ENCODE peak calls at places on chromosomes 4 and X, in ten cellular contexts. M, Q, Y, J, E, T, A, F, R and D are unnamed samples.
A peak's percentile ranks its signal among the peaks of the same experiment; 100 is the strongest.

GRCh38 chr4:16581117-16581516 is 317.3 kb downstream of the LDB2 start:
- DNase-seq in Y (no peak), F (no peak), T (no peak), M (no peak), R (no peak), E (no peak), J (no peak), Q (no peak), A (no peak), D (no peak)

GRCh38 chr4:137156054-137156453 is 376.2 kb downstream of the PCDH18 start:
- DNase-seq in J (peak; percentile 70), T (no peak), R (peak; percentile 27), Q (peak; percentile 74), A (no peak), F (no peak), E (no peak), Y (no peak), M (no peak), D (peak; percentile 86)

GRCh38 chr4:157804169-157804543 is 368.7 kb downstream of the GASK1B start:
- DNase-seq in Y (no peak), M (no peak), F (no peak), A (no peak), R (no peak), E (no peak), J (no peak), Q (no peak), T (no peak), D (no peak)

GRCh38 chrX:153585827-153586226 is 13.1 kb downstream of the CCNQ start:
- DNase-seq in F (no peak), E (no peak), Y (no peak), T (no peak), J (no peak), Q (no peak), M (no peak), R (no peak), A (no peak), D (no peak)

GRCh38 chr4:82515705-82516104 is 46.1 kb downstream of the TMEM150C start:
- DNase-seq in E (no peak), R (no peak), Y (no peak), A (no peak), M (no peak), Q (peak; percentile 45), T (no peak), J (peak; percentile 78), F (no peak), D (peak; percentile 21)

GRCh38 chr4:42074294-42074693 is 78.2 kb downstream of the BEND4 start:
- DNase-seq in A (no peak), E (no peak), F (no peak), R (no peak), Y (no peak), Q (no peak), J (no peak), T (no peak), M (no peak), D (no peak)

GRCh38 chr4:126595643-126596042 is 1037.1 kb upstream of the INTU start:
- DNase-seq in A (no peak), E (no peak), M (no peak), F (no peak), Y (no peak), T (no peak), Q (no peak), R (no peak), J (no peak), D (no peak)

GRCh38 chrX:43655961-43656494 is at the start of gene MAOA:
- DNase-seq in F (no peak), A (peak; percentile 92), E (peak; percentile 59), Q (peak; percentile 71), R (no peak), Y (peak; percentile 82), M (no peak), J (peak; percentile 61), T (peak; percentile 84), D (peak; percentile 75)

GRCh38 chr4:80017125-80017854 is 55.7 kb downstream of the ANTXR2 start:
- DNase-seq in R (peak; percentile 53), J (no peak), E (peak; percentile 9), Y (no peak), F (no peak), M (no peak), A (no peak), Q (peak; percentile 82), T (no peak), D (peak; percentile 80)

GRCh38 chrX:34578237-34578636 is 78.8 kb downstream of the TMEM47 start:
- DNase-seq in M (no peak), Y (no peak), R (peak; percentile 53), E (peak; percentile 28), A (no peak), J (peak; percentile 37), F (no peak), T (no peak), Q (peak; percentile 68), D (peak; percentile 41)

GRCh38 chr4:180041576-180041975 is 2201.6 kb upstream of the TENM3 start:
- DNase-seq in M (no peak), R (no peak), J (no peak), Q (no peak), Y (no peak), F (no peak), T (no peak), A (no peak), E (no peak), D (no peak)

GRCh38 chr4:6885953-6886557 is 23.6 kb upstream of the TBC1D14 start:
- DNase-seq in R (peak; percentile 75), Y (peak; percentile 75), T (peak; percentile 57), Q (peak; percentile 49), E (peak; percentile 56), F (no peak), J (no peak), M (no peak), A (peak; percentile 83), D (peak; percentile 69)

GRCh38 chr4:1873291-1873690 is 2.1 kb downstream of the NSD2 start:
- DNase-seq in J (no peak), Q (no peak), M (no peak), A (no peak), T (no peak), E (no peak), Y (no peak), R (peak; percentile 48), F (no peak), D (no peak)

GRCh38 chrX:138711399-138712347 is at the start of gene FGF13:
- DNase-seq in F (no peak), T (peak; percentile 30), A (peak; percentile 20), M (no peak), E (no peak), Y (no peak), J (no peak), R (no peak), Q (peak; percentile 1), D (peak; percentile 6)

GRCh38 chr4:54232151-54232688 is 3.1 kb downstream of the PDGFRA start:
- DNase-seq in Y (no peak), E (no peak), J (no peak), F (no peak), R (no peak), Q (peak; percentile 32), T (no peak), A (no peak), M (no peak), D (peak; percentile 59)

GRCh38 chrX:24965400-24965799 is 50.4 kb downstream of the ARX start:
- DNase-seq in Y (no peak), T (no peak), M (no peak), A (no peak), R (no peak), E (no peak), Q (no peak), F (no peak), J (no peak), D (no peak)

GRCh38 chrX:16838202-16839066 is 31.7 kb downstream of the RBBP7 start:
- DNase-seq in F (no peak), Y (peak; percentile 47), E (no peak), T (no peak), Q (peak; percentile 87), A (no peak), J (peak; percentile 83), M (no peak), R (no peak), D (peak; percentile 72)

GRCh38 chr4:169971456-169972015 is 54.7 kb downstream of the MFAP3L start:
- DNase-seq in Q (no peak), R (no peak), F (no peak), E (no peak), Y (no peak), J (no peak), A (no peak), M (no peak), T (no peak), D (no peak)

GRCh38 chrX:120768254-120768653 is 107.4 kb downstream of the CT47B1 start:
- DNase-seq in F (no peak), Q (peak; percentile 19), A (no peak), R (no peak), Y (no peak), T (no peak), M (no peak), J (no peak), E (no peak), D (no peak)

GRCh38 chr4:156815717-156816319 is 155.8 kb downstream of the PDGFC start:
- DNase-seq in A (no peak), J (no peak), E (no peak), Q (no peak), T (no peak), R (no peak), M (no peak), F (no peak), Y (no peak), D (no peak)

GRCh38 chr4:107035711-107036601 is at the start of gene DKK2:
- DNase-seq in R (no peak), F (no peak), Q (no peak), T (peak; percentile 28), M (no peak), A (peak; percentile 46), J (no peak), E (no peak), Y (peak; percentile 15), D (peak; percentile 51)

GRCh38 chrX:135740683-135741149 is 27.3 kb downstream of the CT45A3 start:
- DNase-seq in Q (no peak), E (no peak), R (peak; percentile 38), Y (peak; percentile 22), J (no peak), A (no peak), T (no peak), M (no peak), F (peak; percentile 27), D (no peak)

GRCh38 chrX:120450163-120450562 is 18.9 kb downstream of the LAMP2 start:
- DNase-seq in F (no peak), T (no peak), R (peak; percentile 15), Y (no peak), J (no peak), A (no peak), E (peak; percentile 41), M (no peak), Q (peak; percentile 19), D (no peak)

GRCh38 chr4:15691346-15692140 is 9.9 kb downstream of the FAM200B start:
- DNase-seq in Y (no peak), Q (no peak), R (no peak), J (no peak), T (no peak), M (no peak), A (no peak), F (no peak), E (no peak), D (peak; percentile 60)

GRCh38 chrX:275967-276587 is 5.1 kb upstream of the PLCXD1 start:
- DNase-seq in Y (peak; percentile 81), E (no peak), Q (peak; percentile 21), T (peak; percentile 80), M (no peak), R (peak; percentile 80), J (no peak), A (peak; percentile 92), F (peak; percentile 21), D (peak; percentile 55)

GRCh38 chr4:113325876-113326615 is 276.6 kb downstream of the ANK2 start:
- DNase-seq in R (peak; percentile 46), A (no peak), E (no peak), M (no peak), F (no peak), Y (no peak), T (no peak), J (no peak), Q (no peak), D (no peak)

GRCh38 chr4:159429693-159430035 is 326.8 kb downstream of the RAPGEF2 start:
- DNase-seq in Y (no peak), J (no peak), R (no peak), Q (no peak), T (no peak), F (no peak), A (no peak), M (no peak), E (no peak), D (no peak)

GRCh38 chr4:4267981-4268380 is 20.0 kb upstream of the TMEM128 start:
- DNase-seq in J (no peak), F (no peak), Y (peak; percentile 67), E (no peak), R (no peak), A (no peak), T (no peak), M (no peak), Q (no peak), D (no peak)